ENCODE peak calls at places on chromosome 22, in eight cellular contexts. I is fibroblast of lung; P is astrocyte of the hippocampus; Q is A673; N is stimulated activated CD4-positive, alpha-beta T cell treated with anti-CD3 and anti-CD28 coated beads, Interleukin-12 subunit alpha, Interleukin-12 subunit beta, amount 100 ng/mL, for 48 hours; R is GM20000; L is ecto neural progenitor cell; G is cardiac muscle cell. B is an unnamed sample.

GRCh38 chr22:17337639-17338038 is 31.6 kb upstream of the CECR2 start:
- DNase-seq in I (no peak), P (no peak), Q (no peak), N (no peak), R (no peak), L (no peak), G (no peak), B (no peak)

GRCh38 chr22:50299724-50300619 is 7.5 kb downstream of the PLXNB2 start:
- DNase-seq in I (no peak), P (no peak), Q (no peak), N (no peak), R (no peak), L (peak), G (no peak), B (peak)

GRCh38 chr22:50201191-50202129 is 649 bp downstream of the SELENOO start:
- DNase-seq in I (peak), P (peak), Q (peak), N (no peak), R (no peak), L (no peak), G (no peak), B (no peak)

GRCh38 chr22:26239561-26239960 is 70.3 kb downstream of the SEZ6L start:
- DNase-seq in I (peak), P (peak), Q (no peak), N (no peak), R (no peak), L (no peak), G (no peak), B (no peak)

GRCh38 chr22:47334596-47334995 is 572.1 kb downstream of the TBC1D22A start:
- DNase-seq in I (no peak), P (no peak), Q (no peak), N (no peak), R (no peak), L (no peak), G (no peak), B (no peak)

GRCh38 chr22:43901976-43902643 is 10.3 kb upstream of the PNPLA5 start:
- DNase-seq in I (peak), P (peak), Q (no peak), N (no peak), R (no peak), L (no peak), G (no peak), B (no peak)

GRCh38 chr22:31218565-31219262 is 6.6 kb downstream of the LIMK2 start:
- DNase-seq in I (no peak), P (no peak), Q (no peak), N (no peak), R (no peak), L (no peak), G (no peak), B (no peak)

GRCh38 chr22:28923826-28924732 is 40.7 kb downstream of the ZNRF3 start:
- DNase-seq in I (peak), P (peak), Q (no peak), N (no peak), R (no peak), L (no peak), G (no peak), B (no peak)

GRCh38 chr22:29377979-29378378 is 10.4 kb downstream of the AP1B1 start:
- DNase-seq in I (no peak), P (no peak), Q (no peak), N (no peak), R (no peak), L (no peak), G (no peak), B (no peak)

GRCh38 chr22:38122616-38123015 is 12.1 kb upstream of the BAIAP2L2 start:
- DNase-seq in I (no peak), P (no peak), Q (no peak), N (no peak), R (no peak), L (no peak), G (no peak), B (no peak)

GRCh38 chr22:28962042-28962554 is 78.7 kb downstream of the ZNRF3 start:
- DNase-seq in I (no peak), P (no peak), Q (no peak), N (no peak), R (no peak), L (no peak), G (no peak), B (no peak)

GRCh38 chr22:34430386-34430785 is 510.1 kb upstream of the LARGE1 start:
- DNase-seq in I (no peak), P (no peak), Q (no peak), N (no peak), R (no peak), L (no peak), G (no peak), B (no peak)